ENCODE peak calls at places on chromosomes 4 and X, in nine cellular contexts. L is left lung, A is stomach, T is RWPE2, G is pancreas, R is cardiac muscle cell, M is Peyer's patch, J is astrocyte of the spinal cord, V is Panc1. Z is an unnamed sample.

GRCh38 chr4:144817081-144817480 is 171.1 kb downstream of the HHIP start:
- DNase-seq in V (no peak), A (no peak), L (no peak), G (no peak), M (no peak), T (no peak), R (no peak), J (no peak), Z (no peak)

GRCh38 chrX:39439910-39440733 is 638.9 kb downstream of the MID1IP1 start:
- DNase-seq in T (no peak), A (no peak), M (no peak), L (no peak), J (no peak), V (no peak), R (no peak), G (no peak), Z (no peak)

GRCh38 chr4:169305651-169306050 is 34.9 kb upstream of the SH3RF1 start:
- DNase-seq in G (no peak), V (no peak), T (no peak), M (no peak), J (peak; percentile 23), R (no peak), A (no peak), L (no peak), Z (no peak)

GRCh38 chr4:111842336-111842735 is 302.9 kb upstream of the FAM241A start:
- DNase-seq in G (no peak), J (no peak), R (no peak), A (no peak), V (no peak), M (no peak), T (no peak), L (no peak), Z (no peak)

GRCh38 chrX:103367502-103367901 is 8.8 kb upstream of the BEX3 start:
- DNase-seq in G (no peak), A (no peak), V (no peak), L (no peak), R (no peak), T (no peak), M (no peak), J (no peak), Z (no peak)

GRCh38 chrX:75421688-75422087 is 101.1 kb downstream of the ZDHHC15 start:
- DNase-seq in J (no peak), L (no peak), M (no peak), V (no peak), G (no peak), A (no peak), R (no peak), T (no peak), Z (no peak)

GRCh38 chr4:124203613-124204284 is 508.8 kb downstream of the ANKRD50 start:
- DNase-seq in M (no peak), R (no peak), A (no peak), G (no peak), V (no peak), J (peak; percentile 79), T (no peak), L (no peak), Z (no peak)

GRCh38 chr4:138875886-138876608 is 139.5 kb upstream of the NOCT start:
- DNase-seq in V (no peak), G (no peak), L (no peak), A (no peak), R (no peak), J (peak; percentile 79), T (no peak), M (no peak), Z (no peak)

GRCh38 chrX:10110984-10111363 is 45.8 kb upstream of the CLCN4 start:
- DNase-seq in G (no peak), R (no peak), A (no peak), T (no peak), M (peak; percentile 72), J (no peak), L (no peak), V (no peak), Z (no peak)

GRCh38 chrX:66018585-66019309 is 21.1 kb downstream of the VSIG4 start:
- DNase-seq in A (no peak), G (no peak), T (no peak), J (no peak), V (no peak), R (no peak), L (no peak), M (no peak), Z (no peak)

GRCh38 chr4:102612824-102613366 is 111.7 kb downstream of the NFKB1 start:
- DNase-seq in A (no peak), R (no peak), J (no peak), V (no peak), G (no peak), T (no peak), L (no peak), M (no peak), Z (no peak)

GRCh38 chr4:102616661-102617060 is 115.5 kb downstream of the NFKB1 start:
- DNase-seq in G (no peak), J (no peak), V (no peak), L (no peak), R (no peak), T (no peak), M (no peak), A (no peak), Z (no peak)

GRCh38 chr4:102612195-102612594 is 111.0 kb downstream of the NFKB1 start:
- DNase-seq in R (no peak), T (no peak), A (no peak), V (no peak), J (no peak), M (no peak), G (no peak), L (no peak), Z (no peak)

GRCh38 chr4:102610476-102610875 is 109.3 kb downstream of the NFKB1 start:
- DNase-seq in R (no peak), L (no peak), V (no peak), M (no peak), G (no peak), A (no peak), T (no peak), J (no peak), Z (no peak)

GRCh38 chr4:102614801-102615200 is 113.6 kb downstream of the NFKB1 start:
- DNase-seq in G (no peak), T (no peak), L (no peak), M (peak; percentile 77), R (no peak), A (no peak), J (no peak), V (no peak), Z (no peak)
- H3K4me3 ChIP-seq in G (no peak overlapping the region), T (no peak overlapping the region), L (peak overlapping the region; percentile 1), M (no peak overlapping the region), R (no peak overlapping the region), A (peak overlapping the region; percentile 1), J (no peak overlapping the region), V (no peak overlapping the region), Z (no peak overlapping the region)

DNA sequence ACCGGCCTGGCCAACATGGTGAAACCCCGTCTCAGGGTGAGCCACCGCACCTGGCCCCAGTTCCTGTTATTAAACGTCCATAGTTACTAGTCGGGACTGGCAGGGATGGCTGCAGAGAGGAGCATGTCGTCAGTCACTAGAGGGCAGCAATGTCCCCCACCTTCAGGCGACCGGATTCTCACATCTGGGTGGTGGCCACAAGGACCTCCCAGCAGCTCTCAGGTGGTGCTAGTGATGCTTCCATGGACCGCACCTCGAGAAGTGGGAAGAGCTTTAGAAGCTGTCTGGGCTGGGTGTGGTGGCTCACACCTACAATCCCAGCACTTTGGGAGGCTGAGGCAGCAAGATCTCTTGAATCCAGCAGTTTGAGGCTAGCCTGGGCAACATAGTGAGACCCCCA is 13.3 kb upstream of the IL3RA start:
- DNase-seq in R (peak; percentile 49), V (peak; percentile 12), T (no peak), M (peak; percentile 70), G (peak; percentile 26), A (peak; percentile 32), L (peak; percentile 65), J (no peak), Z (no peak)
- TF ChIP-seq CTCF in R (no peak), V (peak; percentile 76), T (peak; percentile 45), M (peak; percentile 36), G (no peak), A (no peak), L (peak; percentile 40), J (peak; percentile 3), Z (no peak)

GRCh38 chrX:37644381-37645305 is 40.9 kb upstream of the XK start:
- DNase-seq in V (no peak), T (peak; percentile 49), G (no peak), M (no peak), R (no peak), J (no peak), L (no peak), A (no peak), Z (peak; percentile 13)
- H3K4me3 ChIP-seq in V (no peak overlapping the region), T (no peak overlapping the region), G (no peak overlapping the region), M (no peak overlapping the region), R (no peak overlapping the region), J (no peak overlapping the region), L (no peak overlapping the region), A (no peak overlapping the region), Z (no peak overlapping the region)

GRCh38 chrX:72006461-72006860 is 95.8 kb downstream of the NHSL2 start:
- DNase-seq in L (no peak), T (no peak), A (no peak), M (no peak), V (no peak), G (no peak), R (no peak), J (no peak), Z (no peak)

GRCh38 chrX:72002886-72003285 is 92.2 kb downstream of the NHSL2 start:
- DNase-seq in L (no peak), A (no peak), T (no peak), J (peak; percentile 40), R (no peak), V (no peak), G (no peak), M (no peak), Z (peak; percentile 28)

GRCh38 chrX:72005046-72005445 is 94.4 kb downstream of the NHSL2 start:
- DNase-seq in M (no peak), V (no peak), G (no peak), J (no peak), R (no peak), L (no peak), T (no peak), A (no peak), Z (peak; percentile 34)

GRCh38 chrX:72001906-72002305 is 91.3 kb downstream of the NHSL2 start:
- DNase-seq in J (no peak), T (no peak), L (no peak), M (no peak), R (no peak), A (no peak), G (no peak), V (no peak), Z (peak; percentile 18)

DNA sequence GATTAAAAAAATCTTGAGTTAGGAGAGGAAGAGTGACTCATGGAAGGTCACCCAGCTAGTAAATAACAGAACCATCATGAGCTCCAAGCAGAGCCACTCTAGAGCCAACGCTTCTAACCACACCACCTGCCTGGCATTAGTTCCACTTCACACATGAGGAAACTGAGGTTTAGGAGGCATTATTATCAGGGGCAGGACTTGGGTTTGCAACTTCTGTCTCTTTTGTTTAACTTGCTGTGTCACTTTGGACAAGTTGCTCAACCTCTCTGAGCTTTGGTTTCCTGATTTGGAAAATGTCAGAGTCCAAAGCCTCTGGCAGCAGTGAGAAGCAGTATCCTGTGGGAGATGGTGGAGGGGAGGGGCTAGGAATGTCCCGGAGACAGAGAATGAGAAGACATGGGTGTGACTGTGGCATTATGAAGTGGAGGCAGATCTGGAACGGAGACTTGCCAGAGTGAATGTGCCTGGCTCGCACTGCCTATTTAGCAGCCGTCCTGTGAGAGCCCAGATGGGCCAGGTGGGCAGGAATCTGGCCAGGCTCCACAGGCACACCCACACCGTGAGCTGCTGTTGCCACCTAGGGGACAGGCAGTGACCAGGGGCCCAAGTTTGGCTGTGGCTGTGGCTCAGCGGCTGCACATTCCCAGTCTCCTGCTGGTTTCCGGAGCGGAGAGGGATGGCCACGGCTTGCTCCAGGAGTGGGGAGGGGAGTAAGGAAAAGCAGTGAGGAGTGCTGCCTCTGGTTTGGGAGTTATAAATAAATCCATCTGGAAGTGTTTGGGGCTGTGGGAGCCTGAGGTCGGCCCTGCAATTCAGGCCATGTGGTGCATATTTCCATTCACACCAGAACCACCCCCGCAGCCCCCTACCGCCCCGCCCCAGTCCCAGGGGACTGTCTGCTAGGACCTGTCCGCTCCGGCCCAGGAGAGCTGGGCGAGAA is 93.4 kb downstream of the NHSL2 start:
- DNase-seq in R (peak; percentile 59), G (peak; percentile 36), T (no peak), L (no peak), A (peak; percentile 44), M (no peak), J (peak; percentile 56), V (no peak), Z (peak; percentile 83)
- TF ChIP-seq CTCF in R (peak; percentile 22), G (no peak), T (no peak), L (no peak), A (no peak), M (no peak), J (peak; percentile 19), V (peak; percentile 49), Z (no peak)